ENCODE peak calls at places on chromosomes 12 and 14, in seven cellular contexts. K, G, B, J, R, Y and S are unnamed samples.

GRCh38 chr14:70073924-70074566 is 114.7 kb downstream of the SLC8A3 start:
- DNase-seq in K (no peak), G (peak; percentile 79), B (no peak), J (no peak), R (peak; percentile 70), Y (peak; percentile 82), S (peak; percentile 75)

GRCh38 chr14:93975791-93976476 is 436 bp downstream of the ASB2 start:
- DNase-seq in K (no peak), G (no peak), B (no peak), J (no peak), R (no peak), Y (no peak), S (no peak)

GRCh38 chr14:77099425-77100167 is 1.5 kb downstream of the CIPC start:
- DNase-seq in K (no peak), G (peak; percentile 46), B (no peak), J (no peak), R (peak; percentile 87), Y (peak; percentile 58), S (no peak)

GRCh38 chr12:51793201-51793600 is 55.3 kb downstream of the FIGNL2 start:
- DNase-seq in K (no peak), G (no peak), B (no peak), J (no peak), R (no peak), Y (no peak), S (no peak)

GRCh38 chr12:60539592-60539991 is 943.8 kb downstream of the SLC16A7 start:
- DNase-seq in K (no peak), G (no peak), B (no peak), J (no peak), R (peak; percentile 67), Y (no peak), S (no peak)

GRCh38 chr12:60052483-60052882 is 456.7 kb downstream of the SLC16A7 start:
- DNase-seq in K (no peak), G (no peak), B (no peak), J (no peak), R (peak; percentile 70), Y (no peak), S (no peak)

GRCh38 chr14:104240426-104241157 is 102.2 kb downstream of the KIF26A start:
- DNase-seq in K (no peak), G (peak; percentile 3), B (peak; percentile 2), J (no peak), R (no peak), Y (peak; percentile 75), S (peak; percentile 5)

GRCh38 chr14:38419579-38419978 is 163.7 kb upstream of the CLEC14A start:
- DNase-seq in K (no peak), G (no peak), B (no peak), J (no peak), R (no peak), Y (no peak), S (no peak)

GRCh38 chr14:56065621-56066295 is 52.5 kb upstream of the PELI2 start:
- DNase-seq in K (no peak), G (no peak), B (no peak), J (no peak), R (no peak), Y (no peak), S (no peak)

GRCh38 chr12:72207756-72208155 is 64.4 kb upstream of the TRHDE start:
- DNase-seq in K (no peak), G (no peak), B (no peak), J (no peak), R (no peak), Y (no peak), S (no peak)

GRCh38 chr14:81198651-81199050 is 22.1 kb downstream of the GTF2A1 start:
- DNase-seq in K (no peak), G (no peak), B (no peak), J (no peak), R (no peak), Y (no peak), S (no peak)

GRCh38 chr12:69821441-69822204 is 3.4 kb upstream of the MYRFL start:
- DNase-seq in K (no peak), G (peak; percentile 32), B (no peak), J (no peak), R (peak; percentile 87), Y (no peak), S (peak; percentile 14)

GRCh38 chr14:91861091-91861490 is 6.2 kb downstream of the TC2N start:
- DNase-seq in K (no peak), G (no peak), B (no peak), J (no peak), R (no peak), Y (no peak), S (no peak)

GRCh38 chr12:67980391-67980790 is 8.9 kb upstream of the IFNG-AS1 start:
- DNase-seq in K (no peak), G (no peak), B (no peak), J (no peak), R (no peak), Y (no peak), S (no peak)

GRCh38 chr14:56131004-56131864 is 13.0 kb downstream of the PELI2 start:
- DNase-seq in K (no peak), G (no peak), B (no peak), J (no peak), R (no peak), Y (no peak), S (peak; percentile 35)

GRCh38 chr12:12518919-12519318 is 43.7 kb downstream of the DUSP16 start:
- DNase-seq in K (no peak), G (no peak), B (no peak), J (no peak), R (peak; percentile 17), Y (no peak), S (no peak)

GRCh38 chr12:5864913-5865312 is 80.1 kb downstream of the ANO2 start:
- DNase-seq in K (no peak), G (no peak), B (no peak), J (no peak), R (no peak), Y (no peak), S (no peak)

GRCh38 chr12:116524311-116524710 is 34.9 kb upstream of the MAP1LC3B2 start:
- DNase-seq in K (no peak), G (no peak), B (no peak), J (no peak), R (no peak), Y (no peak), S (no peak)

GRCh38 chr14:54683882-54684794 is 117.2 kb downstream of the SAMD4A start:
- DNase-seq in K (peak; percentile 14), G (no peak), B (peak; percentile 74), J (no peak), R (peak; percentile 78), Y (peak; percentile 42), S (peak; percentile 39)

GRCh38 chr14:105397350-105397931 is 897 bp upstream of the TEX22 start:
- DNase-seq in K (peak; percentile 69), G (no peak), B (no peak), J (no peak), R (no peak), Y (no peak), S (peak; percentile 8)

GRCh38 chr12:561116-561705 is 101.5 kb downstream of the B4GALNT3 start:
- DNase-seq in K (no peak), G (no peak), B (no peak), J (no peak), R (no peak), Y (no peak), S (no peak)
- H3K4me3 ChIP-seq in K (no peak overlapping the region), G (no peak overlapping the region), B (no peak overlapping the region), J (no peak overlapping the region), R (no peak overlapping the region), Y (no peak overlapping the region), S (no peak overlapping the region)

GRCh38 chr14:63492391-63492790 is 50.8 kb downstream of the PPP2R5E start:
- DNase-seq in K (no peak), G (no peak), B (no peak), J (no peak), R (peak; percentile 37), Y (no peak), S (no peak)

GRCh38 chr14:63496837-63497400 is 46.3 kb downstream of the PPP2R5E start:
- DNase-seq in K (no peak), G (peak; percentile 28), B (no peak), J (no peak), R (no peak), Y (no peak), S (no peak)

GRCh38 chr14:63487724-63488123 is 55.5 kb downstream of the PPP2R5E start:
- DNase-seq in K (no peak), G (no peak), B (no peak), J (no peak), R (no peak), Y (no peak), S (no peak)

DNA sequence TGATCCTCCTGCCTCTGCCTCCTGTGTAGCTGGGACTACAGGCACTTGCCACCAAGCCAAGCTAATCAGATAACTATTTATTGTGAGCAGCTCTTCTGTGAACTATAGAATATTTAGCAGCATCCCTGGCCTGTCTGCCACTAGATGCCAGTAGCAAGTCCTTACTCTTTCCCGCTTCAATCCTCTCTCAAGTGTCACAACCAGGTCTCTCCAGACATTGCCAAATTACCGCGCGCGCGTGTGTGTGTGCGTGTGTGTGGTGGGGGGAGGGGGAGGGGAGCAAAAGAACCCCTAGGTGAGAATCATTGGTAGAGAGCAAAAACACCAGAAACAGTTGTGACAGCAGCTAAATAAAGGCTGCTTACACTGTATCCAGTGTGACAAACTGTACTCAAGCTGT is 49.9 kb downstream of the PPP2R5E start:
- DNase-seq in K (no peak), G (peak; percentile 19), B (no peak), J (no peak), R (peak; percentile 43), Y (no peak), S (peak; percentile 52)
- TF ChIP-seq CTCF in K (no peak), G (no peak), B (no peak), J (no peak), R (no peak), Y (no peak), S (peak; percentile 70)

GRCh38 chr12:58860788-58861240 is 59.5 kb downstream of the LRIG3 start:
- DNase-seq in K (no peak), G (no peak), B (no peak), J (no peak), R (no peak), Y (no peak), S (no peak)
- H3K4me3 ChIP-seq in K (no peak overlapping the region), G (no peak overlapping the region), B (no peak overlapping the region), J (no peak overlapping the region), R (no peak overlapping the region), Y (no peak overlapping the region), S (no peak overlapping the region)

GRCh38 chr14:100306256-100306505 is at the start of gene SLC25A29:
- DNase-seq in K (no peak), G (no peak), B (no peak), J (no peak), R (no peak), Y (no peak), S (no peak)

GRCh38 chr14:100306506-100307214 is 416 bp upstream of the SLC25A29 start:
- DNase-seq in K (peak; percentile 98), G (peak; percentile 88), B (peak; percentile 92), J (peak; percentile 70), R (peak; percentile 77), Y (peak; percentile 86), S (peak; percentile 95)

GRCh38 chr14:100304825-100305445 is 1.3 kb downstream of the SLC25A29 start:
- DNase-seq in K (no peak), G (peak; percentile 85), B (peak; percentile 71), J (no peak), R (no peak), Y (peak; percentile 69), S (no peak)

GRCh38 chr14:100303925-100304324 is 2.3 kb downstream of the SLC25A29 start:
- DNase-seq in K (no peak), G (no peak), B (no peak), J (no peak), R (no peak), Y (no peak), S (no peak)

GRCh38 chr14:100305446-100306255 is 593 bp downstream of the SLC25A29 start:
- DNase-seq in K (peak; percentile 90), G (no peak), B (peak; percentile 69), J (peak; percentile 57), R (no peak), Y (peak; percentile 44), S (peak; percentile 35)
- TF ChIP-seq CTCF in K (no peak), G (no peak), B (no peak), J (no peak), R (no peak), Y (no peak), S (no peak)

GRCh38 chr14:89773644-89774316 is 180.8 kb downstream of the EFCAB11 start:
- DNase-seq in K (peak; percentile 75), G (peak; percentile 51), B (no peak), J (peak; percentile 54), R (no peak), Y (peak; percentile 39), S (peak; percentile 64)
- H3K4me3 ChIP-seq in K (no peak overlapping the region), G (no peak overlapping the region), B (no peak overlapping the region), J (peak overlapping the region; percentile 2), R (no peak overlapping the region), Y (no peak overlapping the region), S (no peak overlapping the region)